ENCODE peak calls at places on chromosomes 12 and 14, in four cellular contexts. B, M, X and D are unnamed samples.

GRCh38 chr12:50059440-50060119 is 2.2 kb downstream of the ASIC1 start:
- DNase-seq in B (no peak), M (no peak), X (no peak), D (no peak)

GRCh38 chr12:82015623-82016347 is 256.6 kb upstream of the PPFIA2 start:
- DNase-seq in B (no peak), M (no peak), X (no peak), D (no peak)

GRCh38 chr14:105925615-105926414 is 399.4 kb downstream of the TMEM121 start:
- DNase-seq in B (no peak), M (peak; percentile 33), X (no peak), D (no peak)

GRCh38 chr14:92560106-92560865 is 46.7 kb downstream of the RIN3 start:
- DNase-seq in B (no peak), M (no peak), X (no peak), D (no peak)

GRCh38 chr12:116882742-116883141 is 1.5 kb upstream of the HRK start:
- DNase-seq in B (no peak), M (no peak), X (no peak), D (no peak)

GRCh38 chr14:24895243-24895583 is 154.7 kb downstream of the STXBP6 start:
- DNase-seq in B (no peak), M (no peak), X (no peak), D (no peak)

GRCh38 chr14:89870335-89870734 is 84.2 kb downstream of the EFCAB11 start:
- DNase-seq in B (no peak), M (no peak), X (no peak), D (no peak)

GRCh38 chr12:112798019-112798760 is 6.6 kb downstream of the RPH3A start:
- DNase-seq in B (no peak), M (no peak), X (no peak), D (no peak)

GRCh38 chr12:121323908-121324307 is 27.4 kb upstream of the CAMKK2 start:
- DNase-seq in B (no peak), M (no peak), X (no peak), D (no peak)

GRCh38 chr14:72451081-72451972 is 442.6 kb downstream of the DPF3 start:
- DNase-seq in B (no peak), M (no peak), X (no peak), D (no peak)

GRCh38 chr14:99929601-99930000 is 135.6 kb upstream of the EVL start:
- DNase-seq in B (no peak), M (no peak), X (no peak), D (no peak)

GRCh38 chr12:124720687-124721500 is 142.8 kb downstream of the SCARB1 start:
- DNase-seq in B (peak; percentile 43), M (peak; percentile 73), X (peak; percentile 84), D (peak; percentile 68)

GRCh38 chr12:118984206-118984943 is 3.0 kb downstream of the SRRM4 start:
- DNase-seq in B (no peak), M (no peak), X (no peak), D (no peak)

GRCh38 chr12:128587918-128588317 is 235.8 kb downstream of the SLC15A4 start:
- DNase-seq in B (no peak), M (no peak), X (no peak), D (no peak)

GRCh38 chr14:105700622-105701288 is 174.4 kb downstream of the TMEM121 start:
- DNase-seq in B (no peak), M (no peak), X (no peak), D (no peak)

GRCh38 chr12:53755451-53756290 is 3.9 kb upstream of the CISTR start:
- DNase-seq in B (no peak), M (no peak), X (no peak), D (no peak)

GRCh38 chr12:81208193-81208946 is 130.5 kb downstream of the ACSS3 start:
- DNase-seq in B (no peak), M (no peak), X (peak; percentile 34), D (no peak)

GRCh38 chr14:95362180-95362494 is 42.4 kb upstream of the CLMN start:
- DNase-seq in B (no peak), M (no peak), X (no peak), D (no peak)

GRCh38 chr12:77837876-77838291 is 7.2 kb downstream of the NAV3 start:
- DNase-seq in B (no peak), M (peak; percentile 49), X (no peak), D (peak; percentile 57)

GRCh38 chr12:108861878-108862587 is 4.7 kb upstream of the SSH1 start:
- DNase-seq in B (no peak), M (no peak), X (no peak), D (peak; percentile 59)

GRCh38 chr14:63045234-63045611 is at the start of gene KCNH5:
- DNase-seq in B (no peak), M (peak; percentile 52), X (no peak), D (peak; percentile 25)

GRCh38 chr12:7321624-7322023 is 17.8 kb downstream of the ACSM4 start:
- DNase-seq in B (no peak), M (no peak), X (no peak), D (no peak)
- H3K4me3 ChIP-seq in B (no peak overlapping the region), M (no peak overlapping the region), X (no peak overlapping the region), D (no peak overlapping the region)

GRCh38 chr12:104624529-104624928 is 167.8 kb downstream of the CHST11 start:
- DNase-seq in B (no peak), M (no peak), X (no peak), D (no peak)
- TF ChIP-seq CTCF in B (no peak), M (no peak), X (no peak), D (no peak)

DNA sequence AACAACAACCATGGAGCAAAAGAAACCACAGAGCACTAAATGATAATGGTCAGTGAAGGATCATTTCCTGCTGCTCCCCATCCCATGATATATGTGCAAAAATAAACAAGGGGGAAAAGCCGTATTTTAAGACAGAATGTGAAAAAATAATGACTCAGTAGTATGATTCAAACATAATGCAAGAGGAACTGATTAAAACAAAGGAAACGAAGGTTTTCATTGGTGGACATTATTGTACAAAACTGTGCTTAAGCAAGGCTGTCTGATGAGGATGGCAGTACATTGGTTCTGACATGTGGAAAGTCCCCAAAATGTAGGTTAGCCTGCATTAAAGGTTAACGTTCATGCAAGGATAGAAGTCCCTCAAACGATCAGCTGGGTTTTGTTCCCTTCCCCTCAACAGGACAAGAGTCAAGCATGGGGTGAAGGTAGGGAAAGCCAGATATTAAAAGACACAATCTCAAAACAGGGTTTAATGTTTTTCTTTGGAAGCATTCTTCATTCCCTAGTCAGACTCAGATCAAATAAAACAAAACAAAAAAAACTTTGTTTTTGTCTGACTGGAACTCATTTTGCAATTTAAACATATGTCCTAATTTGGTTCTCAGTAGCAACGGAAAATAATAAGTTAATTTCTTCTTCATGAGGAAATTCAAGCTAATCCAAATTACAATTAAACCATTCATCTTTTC is 26.2 kb upstream of the PTGDR start:
- DNase-seq in B (no peak), M (no peak), X (no peak), D (no peak)
- H3K4me3 ChIP-seq in B (no peak overlapping the region), M (no peak overlapping the region), X (no peak overlapping the region), D (no peak overlapping the region)

DNA sequence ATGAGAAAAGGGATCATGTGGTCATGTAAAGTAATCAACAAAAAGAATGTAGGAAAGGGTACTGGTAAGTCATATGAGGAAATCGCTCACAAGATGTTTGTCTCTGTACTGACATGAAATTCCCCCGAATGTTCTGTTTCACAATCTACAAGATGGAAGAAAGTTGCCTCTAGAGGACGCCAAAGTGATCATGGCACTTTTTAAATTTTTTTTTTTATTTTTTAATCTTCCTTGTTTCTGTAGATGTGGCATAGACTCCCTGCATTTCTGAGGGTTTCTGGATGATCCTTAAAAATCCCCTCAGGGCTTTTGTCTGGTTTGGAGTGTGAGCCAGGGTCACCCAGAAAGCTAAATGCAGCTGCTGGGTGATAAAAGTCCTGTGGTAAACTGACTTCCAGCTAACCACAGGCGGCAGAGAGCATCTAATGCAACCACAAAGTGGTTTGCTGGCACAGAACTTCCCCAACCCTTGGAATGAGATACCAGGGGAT is 393.6 kb downstream of the CCDC91 start:
- DNase-seq in B (no peak), M (no peak), X (no peak), D (no peak)
- TF ChIP-seq CTCF in B (no peak), M (no peak), X (no peak), D (no peak)

GRCh38 chr12:6551063-6551461 is 4.8 kb downstream of the IFFO1 start:
- DNase-seq in B (no peak), M (peak; percentile 94), X (no peak), D (peak; percentile 67)

GRCh38 chr12:6553051-6553868 is 2.6 kb downstream of the IFFO1 start:
- DNase-seq in B (no peak), M (peak; percentile 86), X (peak; percentile 70), D (no peak)

GRCh38 chr12:6552140-6552551 is 3.7 kb downstream of the IFFO1 start:
- DNase-seq in B (no peak), M (peak; percentile 90), X (peak; percentile 62), D (peak; percentile 76)

GRCh38 chr12:6550294-6551062 is 5.4 kb downstream of the IFFO1 start:
- DNase-seq in B (no peak), M (no peak), X (no peak), D (no peak)

DNA sequence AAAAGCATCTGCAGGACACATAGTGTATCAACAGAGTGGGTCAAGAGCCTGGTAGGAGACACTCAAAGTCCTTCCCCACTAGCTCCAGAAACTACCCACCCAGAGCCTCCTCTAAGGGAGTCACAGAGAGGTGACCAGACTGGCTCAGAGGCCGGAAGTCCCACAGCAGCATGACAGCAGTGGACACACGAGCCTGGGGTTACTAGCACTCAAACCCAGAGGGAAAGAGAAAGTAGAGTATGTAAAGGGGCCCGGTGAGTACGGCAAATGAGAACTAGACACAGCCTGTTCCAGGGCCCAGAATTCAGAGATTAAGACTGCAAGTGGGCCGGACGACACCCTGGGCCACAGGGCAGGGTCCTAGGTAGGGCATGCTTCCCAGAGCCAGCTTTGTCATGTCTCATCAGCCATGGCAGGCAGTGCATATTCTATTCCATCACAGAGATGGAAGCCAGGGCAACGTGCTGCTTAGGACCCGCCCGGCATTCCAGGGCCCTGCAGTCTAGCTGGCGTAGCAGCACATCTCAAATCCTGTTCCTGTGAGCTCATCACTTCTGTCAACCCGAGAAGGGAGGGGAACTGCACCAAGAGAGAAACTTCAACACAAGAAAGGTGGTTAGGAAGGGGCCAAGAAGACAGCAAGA is 4.2 kb downstream of the IFFO1 start:
- DNase-seq in B (no peak), M (peak; percentile 76), X (peak; percentile 70), D (no peak)
- H3K4me3 ChIP-seq in B (no peak overlapping the region), M (peak overlapping the region; percentile 95), X (no peak overlapping the region), D (peak overlapping the region; percentile 24)